ENCODE peak calls at places on chromosomes 16 and 17, in nine cellular contexts. F is body of pancreas; S is SK-N-SH; K is HL-60; E is RWPE1; V is mesendoderm; W is aorta; O is A549; C is CD8-positive, alpha-beta memory T cell. I is an unnamed sample.

GRCh38 chr17:36498560-36499300 is 12.2 kb downstream of the ZNHIT3 start:
- DNase-seq in F (no peak), S (peak), K (no peak), E (no peak), V (no peak), W (no peak), O (no peak), C (no peak), I (no peak)

GRCh38 chr17:32610027-32610650 is 123.3 kb downstream of the CDK5R1 start:
- DNase-seq in F (no peak), S (no peak), K (no peak), E (no peak), V (peak), W (no peak), O (no peak), C (no peak), I (no peak)

GRCh38 chr16:49756971-49757743 is 98.8 kb downstream of the ZNF423 start:
- DNase-seq in F (no peak), S (no peak), K (no peak), E (peak), V (peak), W (no peak), O (no peak), C (no peak), I (no peak)

GRCh38 chr16:13919683-13920509 is at the start of gene ERCC4:
- DNase-seq in F (peak), S (peak), K (peak), E (peak), V (peak), W (peak), O (peak), C (peak), I (peak)

GRCh38 chr16:12295395-12295794 is 318.9 kb downstream of the SNX29 start:
- DNase-seq in F (no peak), S (no peak), K (no peak), E (no peak), V (no peak), W (no peak), O (no peak), C (no peak), I (no peak)

GRCh38 chr17:57085448-57086068 is 512 bp downstream of the AKAP1 start:
- DNase-seq in F (peak), S (peak), K (peak), E (peak), V (peak), W (peak), O (peak), C (peak), I (no peak)

GRCh38 chr17:14741516-14741915 is 440.6 kb downstream of the HS3ST3B1 start:
- DNase-seq in F (no peak), S (no peak), K (no peak), E (no peak), V (no peak), W (no peak), O (peak), C (no peak), I (no peak)

GRCh38 chr17:17606416-17607000 is 15.0 kb upstream of the PEMT start:
- DNase-seq in F (no peak), S (no peak), K (no peak), E (no peak), V (no peak), W (peak), O (no peak), C (no peak), I (no peak)

GRCh38 chr17:45170976-45171337 is 9.3 kb downstream of the HEXIM2 start:
- DNase-seq in F (peak), S (peak), K (no peak), E (peak), V (peak), W (peak), O (peak), C (no peak), I (peak)

GRCh38 chr17:43528988-43529814 is 16.9 kb downstream of the ETV4 start:
- DNase-seq in F (no peak), S (no peak), K (no peak), E (no peak), V (no peak), W (peak), O (no peak), C (no peak), I (no peak)

GRCh38 chr16:25957707-25958106 is 265.9 kb downstream of the HS3ST4 start:
- DNase-seq in F (no peak), S (no peak), K (no peak), E (no peak), V (no peak), W (no peak), O (no peak), C (no peak), I (no peak)

GRCh38 chr16:85551319-85551978 is 61.7 kb upstream of the GSE1 start:
- DNase-seq in F (no peak), S (no peak), K (no peak), E (no peak), V (no peak), W (no peak), O (no peak), C (no peak), I (no peak)

GRCh38 chr17:8832711-8833352 is 33.7 kb upstream of the MFSD6L start:
- DNase-seq in F (peak), S (peak), K (no peak), E (no peak), V (peak), W (no peak), O (peak), C (peak), I (no peak)

GRCh38 chr16:75238853-75239371 is 12.5 kb downstream of the BCAR1 start:
- DNase-seq in F (peak), S (peak), K (no peak), E (no peak), V (no peak), W (peak), O (no peak), C (no peak), I (no peak)

GRCh38 chr16:5791011-5791410 is 693.4 kb upstream of the EEF2KMT start:
- DNase-seq in F (no peak), S (no peak), K (no peak), E (no peak), V (no peak), W (no peak), O (no peak), C (no peak), I (no peak)

GRCh38 chr16:70454221-70455034 is at the start of gene FCSK:
- DNase-seq in F (peak), S (peak), K (peak), E (peak), V (peak), W (peak), O (peak), C (peak), I (no peak)

GRCh38 chr17:37135581-37135980 is 186.8 kb downstream of the AATF start:
- DNase-seq in F (no peak), S (no peak), K (no peak), E (no peak), V (no peak), W (no peak), O (no peak), C (no peak), I (no peak)

GRCh38 chr16:73321942-73322341 is 274.0 kb upstream of the ZFHX3 start:
- DNase-seq in F (no peak), S (no peak), K (no peak), E (no peak), V (no peak), W (no peak), O (no peak), C (no peak), I (no peak)

GRCh38 chr17:6541886-6542285 is 14.5 kb downstream of the PITPNM3 start:
- DNase-seq in F (no peak), S (no peak), K (no peak), E (no peak), V (no peak), W (no peak), O (no peak), C (no peak), I (no peak)

GRCh38 chr17:74755533-74755932 is 7.1 kb downstream of the NHERF1 start:
- DNase-seq in F (no peak), S (no peak), K (no peak), E (no peak), V (no peak), W (no peak), O (no peak), C (no peak), I (no peak)

GRCh38 chr17:74757502-74757901 is 9.1 kb downstream of the NHERF1 start:
- DNase-seq in F (peak), S (peak), K (no peak), E (no peak), V (no peak), W (no peak), O (no peak), C (no peak), I (no peak)

GRCh38 chr17:74757931-74758845 is 9.8 kb downstream of the NHERF1 start:
- DNase-seq in F (peak), S (peak), K (no peak), E (peak), V (no peak), W (no peak), O (peak), C (no peak), I (no peak)

GRCh38 chr17:74758846-74759163 is 10.4 kb downstream of the NHERF1 start:
- DNase-seq in F (no peak), S (peak), K (peak), E (peak), V (no peak), W (no peak), O (no peak), C (no peak), I (peak)

GRCh38 chr17:74756891-74757290 is 8.5 kb downstream of the NHERF1 start:
- DNase-seq in F (no peak), S (no peak), K (no peak), E (no peak), V (no peak), W (no peak), O (no peak), C (no peak), I (no peak)
- H3K27ac ChIP-seq in F (no peak), S (no peak), K (no peak), E (peak), V (no peak), W (no peak), O (no peak), C (no peak), I (peak)

GRCh38 chr16:4463522-4464163 is 10.8 kb downstream of the NMRAL1 start:
- DNase-seq in F (no peak), S (no peak), K (no peak), E (peak), V (no peak), W (no peak), O (no peak), C (no peak), I (no peak)
- H3K27ac ChIP-seq in F (no peak), S (peak), K (no peak), E (peak), V (no peak), W (no peak), O (no peak), C (no peak), I (peak)

GRCh38 chr17:49633762-49634486 is 44.0 kb downstream of the SPOP start:
- DNase-seq in F (no peak), S (no peak), K (no peak), E (no peak), V (peak), W (no peak), O (no peak), C (no peak), I (no peak)

GRCh38 chr17:49634487-49634865 is 43.4 kb downstream of the SPOP start:
- DNase-seq in F (no peak), S (no peak), K (no peak), E (no peak), V (no peak), W (no peak), O (no peak), C (no peak), I (no peak)

GRCh38 chr17:49637050-49637449 is 40.8 kb downstream of the SPOP start:
- DNase-seq in F (no peak), S (no peak), K (no peak), E (no peak), V (no peak), W (no peak), O (no peak), C (no peak), I (no peak)

GRCh38 chr17:49633250-49633649 is 44.6 kb downstream of the SPOP start:
- DNase-seq in F (no peak), S (no peak), K (no peak), E (no peak), V (no peak), W (no peak), O (no peak), C (no peak), I (no peak)

GRCh38 chr17:49635121-49635520 is 42.8 kb downstream of the SPOP start:
- DNase-seq in F (no peak), S (no peak), K (no peak), E (no peak), V (no peak), W (no peak), O (no peak), C (no peak), I (no peak)
- H3K27ac ChIP-seq in F (no peak), S (peak), K (no peak), E (no peak), V (no peak), W (peak), O (no peak), C (no peak), I (no peak)

GRCh38 chr16:11203111-11203623 is 52.8 kb downstream of the SOCS1 start:
- DNase-seq in F (no peak), S (no peak), K (no peak), E (no peak), V (no peak), W (no peak), O (no peak), C (no peak), I (no peak)
- H3K27ac ChIP-seq in F (no peak), S (no peak), K (no peak), E (peak), V (no peak), W (no peak), O (no peak), C (no peak), I (peak)

DNA sequence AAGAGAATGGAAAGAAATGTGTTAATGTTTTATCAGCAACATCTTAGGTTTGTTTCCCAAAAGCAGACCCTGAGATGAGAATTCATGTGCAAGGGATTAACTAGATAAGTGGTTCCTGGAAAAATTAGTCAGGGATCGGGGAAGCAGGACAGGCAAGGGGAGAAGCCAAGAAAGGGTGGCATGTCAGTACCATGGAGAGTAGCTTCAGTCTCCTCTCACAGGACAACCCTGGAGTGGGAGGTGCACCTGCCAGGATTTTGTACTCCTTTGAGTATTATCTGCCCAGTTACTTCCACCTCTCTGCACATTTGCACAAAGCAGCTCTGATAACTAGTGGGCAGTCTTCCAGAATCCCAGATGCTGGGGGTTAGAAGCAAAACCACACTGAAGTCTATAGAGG is 117.0 kb downstream of the RGS9 start:
- DNase-seq in F (no peak), S (no peak), K (no peak), E (no peak), V (no peak), W (no peak), O (no peak), C (no peak), I (no peak)
- H3K27ac ChIP-seq in F (no peak), S (no peak), K (no peak), E (no peak), V (no peak), W (no peak), O (no peak), C (no peak), I (no peak)

DNA sequence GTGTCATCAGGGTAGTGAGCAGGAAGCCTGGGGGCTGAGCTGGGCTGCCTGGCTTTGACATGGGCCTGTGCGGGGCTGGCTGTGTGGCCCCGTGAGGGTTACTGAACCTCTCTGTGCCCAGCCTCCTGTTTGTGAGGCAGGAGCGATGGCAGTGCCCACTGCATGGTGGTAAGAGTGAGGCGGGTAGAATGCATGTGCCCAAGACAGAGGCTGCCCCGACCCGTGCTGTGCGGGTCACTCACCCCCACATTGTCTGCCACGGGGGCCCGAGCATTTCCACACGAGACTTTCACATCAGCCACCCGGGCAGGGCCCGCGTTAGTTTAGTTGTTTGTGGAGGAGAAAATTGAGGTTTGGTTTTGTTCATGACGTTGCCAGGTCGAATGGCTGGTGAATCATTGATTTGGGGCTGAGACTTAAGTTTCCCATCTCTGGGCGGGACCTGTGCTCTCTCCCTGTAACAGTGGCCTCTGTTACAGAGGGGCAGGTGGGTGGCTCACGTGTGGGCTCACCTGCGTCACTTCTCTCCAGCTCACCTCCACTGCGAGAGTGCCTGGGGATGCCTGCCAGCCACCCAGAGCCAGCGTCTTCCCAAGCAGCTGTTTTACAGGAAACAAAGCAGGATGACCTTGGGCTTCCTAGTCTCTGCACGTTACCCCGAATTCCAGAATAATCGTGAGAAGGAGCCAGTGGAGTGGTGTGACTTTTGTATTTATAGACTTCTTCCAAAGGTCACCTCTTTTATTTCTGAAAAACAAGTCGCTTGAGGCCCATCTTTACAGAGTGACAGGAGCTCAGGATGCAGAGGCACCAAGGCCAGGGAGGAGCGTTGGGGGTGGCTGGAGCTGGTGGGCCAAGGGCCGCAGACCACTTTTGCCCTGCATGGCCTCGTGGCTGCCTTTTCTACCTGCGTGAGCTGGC is 150.6 kb downstream of the RPTOR start:
- DNase-seq in F (peak), S (no peak), K (no peak), E (no peak), V (no peak), W (no peak), O (no peak), C (no peak), I (no peak)
- H3K27ac ChIP-seq in F (peak), S (no peak), K (no peak), E (peak), V (no peak), W (no peak), O (peak), C (no peak), I (no peak)

I was measured in epithelial cell of prostate.